ENCODE peak calls at places on chromosomes 11 and 22, in eight cellular contexts. H is K562; E is amniotic stem cell; C is endothelial cell of umbilical vein; P is CD4-positive, CD25-positive, alpha-beta regulatory T cell; K is GM04504; Z is fibroblast of pulmonary artery; W is activated T-cell treated with anti-CD3 and anti-CD28 coated beads for 1 hour. V is an unnamed sample.

GRCh38 chr22:46070722-46071450 is 79.4 kb upstream of the PPARA start:
- DNase-seq in H (no peak), E (no peak), C (peak; percentile 57), P (no peak), K (peak; percentile 46), Z (peak; percentile 53), W (peak; percentile 26), V (peak; percentile 22)

GRCh38 chr11:121032546-121032945 is 8.6 kb downstream of the TBCEL start:
- DNase-seq in H (no peak), E (no peak), C (no peak), P (no peak), K (no peak), Z (no peak), W (no peak), V (no peak)

GRCh38 chr22:30921108-30921507 is 47.5 kb downstream of the MORC2 start:
- DNase-seq in H (no peak), E (no peak), C (no peak), P (no peak), K (no peak), Z (no peak), W (no peak), V (no peak)

GRCh38 chr11:128692750-128693578 is 908 bp upstream of the FLI1 start:
- DNase-seq in H (no peak), E (no peak), C (no peak), P (no peak), K (no peak), Z (peak; percentile 63), W (peak; percentile 28), V (no peak)

GRCh38 chr11:46446343-46446751 is 54.8 kb upstream of the CHRM4 start:
- DNase-seq in H (no peak), E (no peak), C (peak; percentile 37), P (no peak), K (no peak), Z (no peak), W (no peak), V (no peak)

GRCh38 chr11:19822531-19822930 is 109.9 kb downstream of the NAV2 start:
- DNase-seq in H (no peak), E (no peak), C (no peak), P (no peak), K (no peak), Z (no peak), W (no peak), V (no peak)

GRCh38 chr11:35785287-35786167 is 123.0 kb downstream of the TRIM44 start:
- DNase-seq in H (no peak), E (no peak), C (peak; percentile 59), P (no peak), K (no peak), Z (peak; percentile 18), W (no peak), V (no peak)

GRCh38 chr11:133945087-133945974 is 11.4 kb downstream of the IGSF9B start:
- DNase-seq in H (peak; percentile 21), E (no peak), C (no peak), P (peak; percentile 64), K (no peak), Z (peak; percentile 37), W (peak; percentile 67), V (no peak)

GRCh38 chr11:94746721-94747120 is 21.4 kb upstream of the AMOTL1 start:
- DNase-seq in H (no peak), E (no peak), C (no peak), P (no peak), K (no peak), Z (no peak), W (no peak), V (no peak)

GRCh38 chr11:57303280-57303989 is 21.3 kb downstream of the TNKS1BP1 start:
- DNase-seq in H (no peak), E (no peak), C (no peak), P (no peak), K (no peak), Z (no peak), W (no peak), V (no peak)

GRCh38 chr11:112346586-112346985 is 85.9 kb upstream of the PLET1 start:
- DNase-seq in H (no peak), E (no peak), C (no peak), P (no peak), K (no peak), Z (no peak), W (no peak), V (no peak)

GRCh38 chr22:23583153-23583552 is 3.1 kb upstream of the IGLL1 start:
- DNase-seq in H (no peak), E (no peak), C (no peak), P (no peak), K (no peak), Z (no peak), W (no peak), V (no peak)

GRCh38 chr11:113603277-113604059 is 102.6 kb downstream of the TMPRSS5 start:
- DNase-seq in H (no peak), E (no peak), C (peak; percentile 18), P (no peak), K (no peak), Z (peak; percentile 48), W (no peak), V (no peak)

GRCh38 chr11:69683764-69684333 is 8.7 kb upstream of the LTO1 start:
- DNase-seq in H (peak; percentile 54), E (no peak), C (no peak), P (no peak), K (no peak), Z (peak; percentile 25), W (no peak), V (no peak)